ENCODE peak calls at places on chromosome 11, in seven cellular contexts. A is mesendoderm, Z is IMR-90, M is neuronal stem cell, V is mesenchymal stem cell, E is trophoblast cell, H is H1. D is an unnamed sample.

GRCh38 chr11:102121329-102121728 is 11.1 kb downstream of the YAP1 start:
- DNase-seq in A (no peak), Z (peak; percentile 19), M (no peak), V (peak; percentile 48), E (peak; percentile 11), H (no peak), D (no peak)

GRCh38 chr11:134531331-134532135 is 119.5 kb upstream of the B3GAT1 start:
- DNase-seq in A (no peak), Z (no peak), M (no peak), V (no peak), E (no peak), H (peak; percentile 41), D (peak; percentile 18)

GRCh38 chr11:9280655-9281301 is 15.6 kb upstream of the DENND5A start:
- DNase-seq in A (no peak), Z (peak; percentile 81), M (no peak), V (peak; percentile 79), E (no peak), H (peak; percentile 19), D (no peak)

GRCh38 chr11:12206529-12206928 is 96.1 kb downstream of the MICAL2 start:
- DNase-seq in A (no peak), Z (peak; percentile 42), M (no peak), V (peak; percentile 39), E (peak; percentile 79), H (no peak), D (no peak)

GRCh38 chr11:117273550-117274289 is 17.4 kb upstream of the BACE1-AS start:
- DNase-seq in A (peak; percentile 90), Z (peak; percentile 92), M (no peak), V (peak; percentile 92), E (no peak), H (no peak), D (no peak)

GRCh38 chr11:6204708-6205107 is 649 bp upstream of the C11orf42 start:
- DNase-seq in A (no peak), Z (no peak), M (no peak), V (no peak), E (peak; percentile 97), H (no peak), D (no peak)

GRCh38 chr11:68610452-68611116 is 73.8 kb upstream of the GAL start:
- DNase-seq in A (peak; percentile 63), Z (peak; percentile 5), M (no peak), V (peak; percentile 18), E (no peak), H (no peak), D (no peak)

GRCh38 chr11:13680501-13681264 is 12.2 kb downstream of the FAR1 start:
- DNase-seq in A (no peak), Z (no peak), M (no peak), V (no peak), E (no peak), H (no peak), D (no peak)

GRCh38 chr11:32200448-32200847 is 109.6 kb downstream of the RCN1 start:
- DNase-seq in A (peak; percentile 40), Z (no peak), M (no peak), V (no peak), E (no peak), H (peak; percentile 53), D (peak; percentile 65)

GRCh38 chr11:134252539-134253188 is 488 bp downstream of the THYN1 start:
- DNase-seq in A (no peak), Z (peak; percentile 57), M (peak; percentile 55), V (no peak), E (peak; percentile 51), H (no peak), D (peak; percentile 40)

GRCh38 chr11:10108901-10109665 is 184.9 kb downstream of the SBF2 start:
- DNase-seq in A (no peak), Z (peak; percentile 40), M (no peak), V (no peak), E (no peak), H (no peak), D (no peak)

GRCh38 chr11:13695886-13696285 is 27.4 kb downstream of the FAR1 start:
- DNase-seq in A (no peak), Z (no peak), M (no peak), V (peak; percentile 37), E (no peak), H (no peak), D (no peak)

GRCh38 chr11:132005874-132006273 is 635.5 kb downstream of the NTM start:
- DNase-seq in A (no peak), Z (no peak), M (no peak), V (no peak), E (no peak), H (no peak), D (no peak)

GRCh38 chr11:1916986-1917522 is 2.4 kb upstream of the TNNT3 start:
- DNase-seq in A (no peak), Z (no peak), M (no peak), V (no peak), E (no peak), H (no peak), D (no peak)

GRCh38 chr11:8652140-8652539 is 30.3 kb downstream of the TRIM66 start:
- DNase-seq in A (no peak), Z (peak; percentile 99), M (no peak), V (peak; percentile 89), E (no peak), H (no peak), D (no peak)

GRCh38 chr11:2398664-2399355 is 1.7 kb upstream of the TSSC4 start:
- DNase-seq in A (no peak), Z (no peak), M (no peak), V (no peak), E (no peak), H (no peak), D (no peak)

GRCh38 chr11:131910491-131911387 is 540.3 kb downstream of the NTM start:
- DNase-seq in A (peak; percentile 63), Z (peak; percentile 43), M (peak; percentile 48), V (peak; percentile 62), E (no peak), H (peak; percentile 74), D (peak; percentile 51)

GRCh38 chr11:134356656-134357544 is 25.1 kb downstream of the GLB1L2 start:
- DNase-seq in A (no peak), Z (no peak), M (no peak), V (no peak), E (no peak), H (no peak), D (no peak)

GRCh38 chr11:102006835-102007566 is 40.2 kb upstream of the CFAP300 start:
- DNase-seq in A (no peak), Z (no peak), M (no peak), V (no peak), E (no peak), H (no peak), D (no peak)

GRCh38 chr11:89489930-89490329 is 1.2 kb downstream of the NOX4 start:
- DNase-seq in A (no peak), Z (peak; percentile 76), M (no peak), V (peak; percentile 17), E (no peak), H (no peak), D (no peak)

GRCh38 chr11:89495951-89496350 is 4.8 kb upstream of the NOX4 start:
- DNase-seq in A (peak; percentile 90), Z (peak; percentile 93), M (peak; percentile 29), V (peak; percentile 83), E (peak; percentile 97), H (no peak), D (no peak)

GRCh38 chr11:89487016-89487415 is 4.2 kb downstream of the NOX4 start:
- DNase-seq in A (peak; percentile 49), Z (peak; percentile 75), M (no peak), V (no peak), E (no peak), H (no peak), D (no peak)

DNA sequence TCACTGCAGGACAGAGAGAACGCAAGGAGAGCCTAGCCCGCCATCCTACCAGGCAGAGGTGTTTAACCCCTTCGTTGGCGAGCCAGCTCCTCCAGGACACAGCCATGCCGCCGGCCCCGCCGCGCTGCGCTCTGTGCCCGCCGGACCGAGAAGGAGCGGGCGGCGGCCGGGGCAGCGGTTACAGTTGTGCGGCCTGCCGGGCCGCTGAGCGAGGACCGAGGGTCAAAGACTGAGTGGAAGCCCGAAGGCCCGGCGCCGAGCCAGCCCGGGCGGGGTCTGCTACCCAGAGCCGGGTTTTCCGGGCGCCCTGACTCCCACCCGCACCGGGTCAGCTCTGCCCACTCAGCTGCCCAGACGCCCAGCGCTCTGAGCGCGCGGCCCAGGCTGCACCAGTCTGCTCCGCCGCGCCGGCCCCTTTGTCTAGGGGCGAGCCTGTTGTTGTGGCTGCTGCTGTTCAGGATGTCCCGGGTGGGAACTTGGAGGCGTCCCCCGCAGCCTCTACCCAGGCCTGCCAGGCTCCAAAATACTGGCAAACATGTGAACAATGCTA is at the start of gene NOX4:
- DNase-seq in A (peak; percentile 78), Z (peak; percentile 48), M (peak; percentile 65), V (peak; percentile 48), E (no peak), H (peak; percentile 79), D (peak; percentile 76)
- H3K27ac ChIP-seq in A (peak within 1 kb of the TSS; percentile 55), Z (peak within 1 kb of the TSS; percentile 66), M (peak within 1 kb of the TSS; percentile 75), V (peak within 1 kb of the TSS; percentile 57), E (peak within 1 kb of the TSS; percentile 78), H (peak within 1 kb of the TSS; percentile 32), D (no peak within 1 kb of the TSS)

GRCh38 chr11:77299528-77299993 is 1.9 kb downstream of the GDPD4 start:
- DNase-seq in A (no peak), Z (peak; percentile 11), M (no peak), V (no peak), E (no peak), H (no peak), D (no peak)
- H2AK5ac ChIP-seq in A (no peak overlapping the region), Z (no peak overlapping the region), M (no peak overlapping the region), V (no peak overlapping the region), E (no peak overlapping the region), H (no peak overlapping the region), D (no peak overlapping the region)

GRCh38 chr11:119347940-119348339 is 1.4 kb upstream of the MFRP start:
- DNase-seq in A (no peak), Z (no peak), M (no peak), V (no peak), E (no peak), H (no peak), D (peak; percentile 19)
- H3K27ac ChIP-seq in A (no peak overlapping the region), Z (no peak overlapping the region), M (no peak overlapping the region), V (no peak overlapping the region), E (no peak overlapping the region), H (no peak overlapping the region), D (no peak overlapping the region)

GRCh38 chr11:121082670-121083069 is 18.4 kb upstream of the TECTA start:
- DNase-seq in A (peak; percentile 66), Z (peak; percentile 16), M (peak; percentile 45), V (peak; percentile 32), E (peak; percentile 13), H (peak; percentile 75), D (peak; percentile 66)
- H2AK5ac ChIP-seq in A (no peak overlapping the region), Z (no peak overlapping the region), M (no peak overlapping the region), V (no peak overlapping the region), E (no peak overlapping the region), H (no peak overlapping the region), D (no peak overlapping the region)

DNA sequence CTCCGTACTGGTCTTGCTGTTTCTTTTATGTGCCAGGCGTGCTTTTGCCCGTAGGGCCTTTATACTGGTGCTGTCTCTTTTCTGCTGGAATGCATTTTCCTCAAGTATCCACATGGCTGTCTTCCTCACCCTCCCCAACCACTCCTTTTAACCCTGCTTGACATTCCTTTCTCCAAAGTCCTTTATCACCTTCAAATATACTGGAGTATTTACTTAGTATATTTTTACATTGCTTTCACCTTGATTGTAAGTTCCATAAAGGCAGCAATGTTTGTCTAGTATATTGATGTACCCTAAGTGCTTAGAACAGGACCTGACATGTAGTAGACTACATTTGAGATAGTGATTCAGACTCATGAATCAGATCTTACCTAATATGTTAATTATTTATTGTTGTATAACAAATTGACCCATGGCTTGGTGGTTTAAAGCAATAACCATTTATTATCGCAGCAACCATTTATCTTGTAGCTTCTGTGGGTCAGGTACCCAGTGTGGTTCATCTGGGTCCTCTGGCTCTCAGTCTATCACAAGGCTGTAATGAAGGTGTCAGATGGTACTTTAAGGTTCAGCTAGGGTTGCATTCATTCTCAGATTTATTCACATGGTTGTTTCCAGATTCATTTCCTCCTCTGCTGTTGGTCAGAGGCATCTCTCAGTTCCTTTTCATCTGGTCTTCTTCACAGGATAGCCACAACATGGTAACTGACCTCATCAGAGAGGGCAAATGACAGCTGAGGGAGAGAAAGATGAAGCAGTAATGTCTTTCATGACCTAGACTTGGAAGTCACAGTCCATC is 34.2 kb downstream of the DDX10 start:
- DNase-seq in A (no peak), Z (no peak), M (no peak), V (no peak), E (no peak), H (no peak), D (no peak)
- H3K27ac ChIP-seq in A (no peak overlapping the region), Z (no peak overlapping the region), M (no peak overlapping the region), V (no peak overlapping the region), E (no peak overlapping the region), H (no peak overlapping the region), D (no peak overlapping the region)

D was measured in H9.